ENCODE peak calls at places on chromosome 22, in four cellular contexts. V, W, R and D are unnamed samples.

GRCh38 chr22:36079041-36079440 is 50.4 kb upstream of the RBFOX2 start:
- DNase-seq in V (no peak), W (no peak), R (no peak), D (no peak)

GRCh38 chr22:18947905-18948304 is 11.8 kb upstream of the PRODH start:
- DNase-seq in V (no peak), W (no peak), R (no peak), D (no peak)

GRCh38 chr22:44664149-44664548 is 37.9 kb upstream of the PRR5 start:
- DNase-seq in V (no peak), W (no peak), R (no peak), D (no peak)

GRCh38 chr22:27476729-27477128 is 324.8 kb downstream of the MN1 start:
- DNase-seq in V (peak; percentile 83), W (no peak), R (no peak), D (no peak)

GRCh38 chr22:46390652-46391301 is 55.3 kb downstream of the TRMU start:
- DNase-seq in V (peak; percentile 62), W (peak; percentile 20), R (peak; percentile 43), D (no peak)

GRCh38 chr22:32920032-32920628 is 118.6 kb downstream of the TIMP3 start:
- DNase-seq in V (peak; percentile 67), W (peak; percentile 36), R (no peak), D (no peak)

GRCh38 chr22:17929909-17930308 is 94.5 kb downstream of the MICAL3 start:
- DNase-seq in V (no peak), W (no peak), R (no peak), D (no peak)

GRCh38 chr22:21827628-21828267 is 39.7 kb downstream of the MAPK1 start:
- DNase-seq in V (no peak), W (no peak), R (no peak), D (no peak)

GRCh38 chr22:32469799-32470212 is 4.8 kb upstream of the FBXO7 start:
- DNase-seq in V (peak; percentile 85), W (peak; percentile 50), R (no peak), D (no peak)

GRCh38 chr22:36942561-36942960 is 29.1 kb downstream of the CSF2RB start:
- DNase-seq in V (no peak), W (no peak), R (no peak), D (no peak)

GRCh38 chr22:23503736-23504440 is 76.2 kb downstream of the IGLL1 start:
- DNase-seq in V (no peak), W (no peak), R (no peak), D (no peak)

GRCh38 chr22:48250937-48251530 is 1488.6 kb downstream of the TBC1D22A start:
- DNase-seq in V (no peak), W (no peak), R (no peak), D (no peak)

GRCh38 chr22:41367039-41367679 is 14.6 kb upstream of the TEF start:
- DNase-seq in V (peak; percentile 95), W (peak; percentile 91), R (peak; percentile 93), D (no peak)

GRCh38 chr22:46070215-46070721 is 80.1 kb upstream of the PPARA start:
- DNase-seq in V (peak; percentile 68), W (no peak), R (no peak), D (no peak)

GRCh38 chr22:44956835-44957234 is 53.0 kb downstream of the PHF21B start:
- DNase-seq in V (no peak), W (no peak), R (no peak), D (no peak)

GRCh38 chr22:49825944-49826602 is 1.6 kb downstream of the BRD1 start:
- DNase-seq in V (peak; percentile 70), W (no peak), R (no peak), D (peak; percentile 47)

GRCh38 chr22:19172213-19173046 is 6.1 kb downstream of the SLC25A1 start:
- DNase-seq in V (no peak), W (no peak), R (no peak), D (no peak)

GRCh38 chr22:35380537-35381423 is at the start of gene HMOX1:
- DNase-seq in V (peak; percentile 85), W (peak; percentile 79), R (peak; percentile 61), D (peak; percentile 19)

GRCh38 chr22:35597692-35598395 is 19.3 kb downstream of the MB start:
- DNase-seq in V (no peak), W (no peak), R (no peak), D (no peak)

GRCh38 chr22:49155809-49156580 is 671.7 kb downstream of the BRD1 start:
- DNase-seq in V (no peak), W (no peak), R (peak; percentile 40), D (no peak)

GRCh38 chr22:38069372-38070249 is 12.4 kb downstream of the PICK1 start:
- DNase-seq in V (peak; percentile 26), W (peak; percentile 7), R (no peak), D (no peak)

GRCh38 chr22:32817137-32817536 is 15.6 kb downstream of the TIMP3 start:
- DNase-seq in V (no peak), W (no peak), R (no peak), D (no peak)